ENCODE peak calls at places on chromosomes 3 and 15, in ten cellular contexts. One of them, this sample, is unnamed.

GRCh38 chr3:14663396-14663795 is 11.5 kb upstream of the C3orf20 start:
- DNase-seq in body of pancreas: no peak
- DNase-seq in epithelial cell of prostate: no peak
- DNase-seq in ovary: no peak
- DNase-seq in naive thymus-derived CD4-positive, alpha-beta T cell: no peak
- DNase-seq in A549: no peak
- DNase-seq in MM.1S: no peak
- DNase-seq in effector memory CD4-positive, alpha-beta T cell: no peak
- DNase-seq in tibial artery: no peak
- DNase-seq in psoas muscle: no peak
- DNase-seq in this sample: no peak

GRCh38 chr3:127702151-127702578 is 29.4 kb downstream of the ABTB1 start:
- DNase-seq in body of pancreas: no peak
- DNase-seq in epithelial cell of prostate: no peak
- DNase-seq in ovary: no peak
- DNase-seq in naive thymus-derived CD4-positive, alpha-beta T cell: no peak
- DNase-seq in A549: no peak
- DNase-seq in MM.1S: no peak
- DNase-seq in effector memory CD4-positive, alpha-beta T cell: no peak
- DNase-seq in tibial artery: no peak
- DNase-seq in psoas muscle: peak; percentile 78
- DNase-seq in this sample: peak; percentile 65

GRCh38 chr3:18445421-18446066 is 20.4 kb upstream of the SATB1 start:
- DNase-seq in body of pancreas: peak; percentile 32
- DNase-seq in epithelial cell of prostate: no peak
- DNase-seq in ovary: no peak
- DNase-seq in naive thymus-derived CD4-positive, alpha-beta T cell: peak; percentile 86
- DNase-seq in A549: no peak
- DNase-seq in MM.1S: no peak
- DNase-seq in effector memory CD4-positive, alpha-beta T cell: peak; percentile 62
- DNase-seq in tibial artery: no peak
- DNase-seq in psoas muscle: no peak
- DNase-seq in this sample: no peak

GRCh38 chr15:55383687-55384086 is 24.5 kb downstream of the CCPG1 start:
- DNase-seq in body of pancreas: no peak
- DNase-seq in epithelial cell of prostate: no peak
- DNase-seq in ovary: no peak
- DNase-seq in naive thymus-derived CD4-positive, alpha-beta T cell: no peak
- DNase-seq in A549: no peak
- DNase-seq in MM.1S: no peak
- DNase-seq in effector memory CD4-positive, alpha-beta T cell: no peak
- DNase-seq in tibial artery: no peak
- DNase-seq in psoas muscle: no peak
- DNase-seq in this sample: no peak

GRCh38 chr3:151101270-151101954 is 15.9 kb downstream of the MED12L start:
- DNase-seq in body of pancreas: no peak
- DNase-seq in epithelial cell of prostate: no peak
- DNase-seq in ovary: no peak
- DNase-seq in naive thymus-derived CD4-positive, alpha-beta T cell: no peak
- DNase-seq in A549: no peak
- DNase-seq in MM.1S: no peak
- DNase-seq in effector memory CD4-positive, alpha-beta T cell: no peak
- DNase-seq in tibial artery: no peak
- DNase-seq in psoas muscle: peak; percentile 17
- DNase-seq in this sample: no peak

GRCh38 chr3:198028718-198029117 is 68.7 kb downstream of the LMLN start:
- DNase-seq in body of pancreas: no peak
- DNase-seq in epithelial cell of prostate: no peak
- DNase-seq in ovary: no peak
- DNase-seq in naive thymus-derived CD4-positive, alpha-beta T cell: no peak
- DNase-seq in A549: no peak
- DNase-seq in MM.1S: no peak
- DNase-seq in effector memory CD4-positive, alpha-beta T cell: no peak
- DNase-seq in tibial artery: no peak
- DNase-seq in psoas muscle: no peak
- DNase-seq in this sample: no peak

GRCh38 chr3:197793246-197793645 is 2.2 kb downstream of the LRCH3 start:
- DNase-seq in body of pancreas: no peak
- DNase-seq in epithelial cell of prostate: peak; percentile 43
- DNase-seq in ovary: no peak
- DNase-seq in naive thymus-derived CD4-positive, alpha-beta T cell: no peak
- DNase-seq in A549: no peak
- DNase-seq in MM.1S: no peak
- DNase-seq in effector memory CD4-positive, alpha-beta T cell: no peak
- DNase-seq in tibial artery: no peak
- DNase-seq in psoas muscle: no peak
- DNase-seq in this sample: no peak

GRCh38 chr3:142595581-142595950 is 627 bp upstream of the PLS1 start:
- DNase-seq in body of pancreas: peak; percentile 56
- DNase-seq in epithelial cell of prostate: no peak
- DNase-seq in ovary: no peak
- DNase-seq in naive thymus-derived CD4-positive, alpha-beta T cell: no peak
- DNase-seq in A549: peak; percentile 58
- DNase-seq in MM.1S: no peak
- DNase-seq in effector memory CD4-positive, alpha-beta T cell: no peak
- DNase-seq in tibial artery: no peak
- DNase-seq in psoas muscle: no peak
- DNase-seq in this sample: no peak

GRCh38 chr15:88179562-88179961 is 77.0 kb downstream of the NTRK3 start:
- DNase-seq in body of pancreas: no peak
- DNase-seq in epithelial cell of prostate: no peak
- DNase-seq in ovary: no peak
- DNase-seq in naive thymus-derived CD4-positive, alpha-beta T cell: no peak
- DNase-seq in A549: no peak
- DNase-seq in MM.1S: peak; percentile 92
- DNase-seq in effector memory CD4-positive, alpha-beta T cell: no peak
- DNase-seq in tibial artery: no peak
- DNase-seq in psoas muscle: no peak
- DNase-seq in this sample: no peak

GRCh38 chr3:149437286-149437685 is 37.2 kb upstream of the TM4SF4 start:
- DNase-seq in body of pancreas: no peak
- DNase-seq in epithelial cell of prostate: no peak
- DNase-seq in ovary: no peak
- DNase-seq in naive thymus-derived CD4-positive, alpha-beta T cell: no peak
- DNase-seq in A549: no peak
- DNase-seq in MM.1S: no peak
- DNase-seq in effector memory CD4-positive, alpha-beta T cell: no peak
- DNase-seq in tibial artery: no peak
- DNase-seq in psoas muscle: no peak
- DNase-seq in this sample: no peak

GRCh38 chr3:193605876-193606275 is 12.9 kb downstream of the OPA1 start:
- DNase-seq in body of pancreas: peak; percentile 66
- DNase-seq in epithelial cell of prostate: no peak
- DNase-seq in ovary: no peak
- DNase-seq in naive thymus-derived CD4-positive, alpha-beta T cell: peak; percentile 56
- DNase-seq in A549: peak; percentile 71
- DNase-seq in MM.1S: peak; percentile 67
- DNase-seq in effector memory CD4-positive, alpha-beta T cell: no peak
- DNase-seq in tibial artery: peak; percentile 39
- DNase-seq in psoas muscle: no peak
- DNase-seq in this sample: no peak

GRCh38 chr15:29115093-29115991 is 154.3 kb downstream of the NSMCE3 start:
- DNase-seq in body of pancreas: no peak
- DNase-seq in epithelial cell of prostate: no peak
- DNase-seq in ovary: peak; percentile 33
- DNase-seq in naive thymus-derived CD4-positive, alpha-beta T cell: peak; percentile 33
- DNase-seq in A549: no peak
- DNase-seq in MM.1S: no peak
- DNase-seq in effector memory CD4-positive, alpha-beta T cell: no peak
- DNase-seq in tibial artery: no peak
- DNase-seq in psoas muscle: no peak
- DNase-seq in this sample: no peak

GRCh38 chr3:86239956-86240355 is 751.0 kb downstream of the VGLL3 start:
- DNase-seq in body of pancreas: no peak
- DNase-seq in epithelial cell of prostate: no peak
- DNase-seq in ovary: no peak
- DNase-seq in naive thymus-derived CD4-positive, alpha-beta T cell: no peak
- DNase-seq in A549: no peak
- DNase-seq in MM.1S: no peak
- DNase-seq in effector memory CD4-positive, alpha-beta T cell: no peak
- DNase-seq in tibial artery: no peak
- DNase-seq in psoas muscle: no peak
- DNase-seq in this sample: no peak

GRCh38 chr3:63912768-63913588 is 795 bp upstream of the SCAANT1 start:
- DNase-seq in body of pancreas: peak; percentile 85
- DNase-seq in epithelial cell of prostate: no peak
- DNase-seq in ovary: peak; percentile 78
- DNase-seq in naive thymus-derived CD4-positive, alpha-beta T cell: no peak
- DNase-seq in A549: peak; percentile 80
- DNase-seq in MM.1S: no peak
- DNase-seq in effector memory CD4-positive, alpha-beta T cell: peak; percentile 30
- DNase-seq in tibial artery: peak; percentile 48
- DNase-seq in psoas muscle: peak; percentile 47
- DNase-seq in this sample: peak; percentile 81

GRCh38 chr3:42061711-42062408 is 29.3 kb upstream of the TRAK1 start:
- DNase-seq in body of pancreas: peak; percentile 62
- DNase-seq in epithelial cell of prostate: peak; percentile 34
- DNase-seq in ovary: no peak
- DNase-seq in naive thymus-derived CD4-positive, alpha-beta T cell: no peak
- DNase-seq in A549: peak; percentile 85
- DNase-seq in MM.1S: no peak
- DNase-seq in effector memory CD4-positive, alpha-beta T cell: no peak
- DNase-seq in tibial artery: peak; percentile 76
- DNase-seq in psoas muscle: peak; percentile 85
- DNase-seq in this sample: peak; percentile 88

GRCh38 chr3:155805204-155805801 is 775 bp downstream of the C3orf33 start:
- DNase-seq in body of pancreas: peak; percentile 65
- DNase-seq in epithelial cell of prostate: no peak
- DNase-seq in ovary: no peak
- DNase-seq in naive thymus-derived CD4-positive, alpha-beta T cell: no peak
- DNase-seq in A549: peak; percentile 43
- DNase-seq in MM.1S: peak; percentile 27
- DNase-seq in effector memory CD4-positive, alpha-beta T cell: no peak
- DNase-seq in tibial artery: peak; percentile 33
- DNase-seq in psoas muscle: peak; percentile 45
- DNase-seq in this sample: peak; percentile 64
- H3K27ac ChIP-seq in body of pancreas: peak overlapping the region; percentile 83
- H3K27ac ChIP-seq in epithelial cell of prostate: peak overlapping the region; percentile 13
- H3K27ac ChIP-seq in ovary: peak overlapping the region; percentile 79
- H3K27ac ChIP-seq in naive thymus-derived CD4-positive, alpha-beta T cell: peak overlapping the region; percentile 79
- H3K27ac ChIP-seq in A549: peak overlapping the region; percentile 92
- H3K27ac ChIP-seq in MM.1S: no peak overlapping the region
- H3K27ac ChIP-seq in effector memory CD4-positive, alpha-beta T cell: peak overlapping the region; percentile 50
- H3K27ac ChIP-seq in tibial artery: peak overlapping the region; percentile 93
- H3K27ac ChIP-seq in psoas muscle: peak overlapping the region; percentile 84
- H3K27ac ChIP-seq in this sample: no peak overlapping the region

GRCh38 chr3:55795736-55796135 is 308.6 kb upstream of the WNT5A start:
- DNase-seq in body of pancreas: no peak
- DNase-seq in epithelial cell of prostate: peak; percentile 12
- DNase-seq in ovary: no peak
- DNase-seq in naive thymus-derived CD4-positive, alpha-beta T cell: no peak
- DNase-seq in A549: peak; percentile 9
- DNase-seq in MM.1S: no peak
- DNase-seq in effector memory CD4-positive, alpha-beta T cell: no peak
- DNase-seq in tibial artery: no peak
- DNase-seq in psoas muscle: no peak
- DNase-seq in this sample: no peak
- H3K27ac ChIP-seq in body of pancreas: no peak overlapping the region
- H3K27ac ChIP-seq in epithelial cell of prostate: no peak overlapping the region
- H3K27ac ChIP-seq in ovary: no peak overlapping the region
- H3K27ac ChIP-seq in naive thymus-derived CD4-positive, alpha-beta T cell: no peak overlapping the region
- H3K27ac ChIP-seq in A549: no peak overlapping the region
- H3K27ac ChIP-seq in MM.1S: no peak overlapping the region
- H3K27ac ChIP-seq in effector memory CD4-positive, alpha-beta T cell: no peak overlapping the region
- H3K27ac ChIP-seq in tibial artery: no peak overlapping the region
- H3K27ac ChIP-seq in psoas muscle: no peak overlapping the region
- H3K27ac ChIP-seq in this sample: no peak overlapping the region

DNA sequence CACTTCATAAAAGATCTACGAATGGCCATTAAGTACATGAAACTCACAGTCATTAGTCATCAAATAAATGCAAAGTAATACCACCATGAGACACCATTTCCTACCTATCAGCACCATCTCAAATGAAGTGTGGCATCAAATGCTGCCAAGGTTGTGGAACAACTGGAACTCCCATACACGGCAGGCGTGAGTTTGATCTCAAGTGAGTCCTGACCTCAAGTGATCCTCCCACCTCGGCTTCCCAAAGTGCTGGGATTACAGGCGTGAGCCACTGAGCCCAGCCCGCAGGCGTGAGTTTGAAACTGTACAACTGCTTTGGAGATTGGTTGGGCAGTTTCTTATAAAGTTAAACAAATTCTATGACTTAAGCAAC is 28.8 kb upstream of the HDAC11 start:
- DNase-seq in body of pancreas: peak; percentile 8
- DNase-seq in epithelial cell of prostate: peak; percentile 45
- DNase-seq in ovary: no peak
- DNase-seq in naive thymus-derived CD4-positive, alpha-beta T cell: no peak
- DNase-seq in A549: peak; percentile 45
- DNase-seq in MM.1S: peak; percentile 14
- DNase-seq in effector memory CD4-positive, alpha-beta T cell: peak; percentile 23
- DNase-seq in tibial artery: peak; percentile 28
- DNase-seq in psoas muscle: no peak
- DNase-seq in this sample: peak; percentile 24
- H3K27ac ChIP-seq in body of pancreas: peak overlapping the region; percentile 89
- H3K27ac ChIP-seq in epithelial cell of prostate: peak overlapping the region; percentile 71
- H3K27ac ChIP-seq in ovary: peak overlapping the region; percentile 68
- H3K27ac ChIP-seq in naive thymus-derived CD4-positive, alpha-beta T cell: peak overlapping the region; percentile 74
- H3K27ac ChIP-seq in A549: peak overlapping the region; percentile 72
- H3K27ac ChIP-seq in MM.1S: peak overlapping the region; percentile 98
- H3K27ac ChIP-seq in effector memory CD4-positive, alpha-beta T cell: peak overlapping the region; percentile 77
- H3K27ac ChIP-seq in tibial artery: peak overlapping the region; percentile 69
- H3K27ac ChIP-seq in psoas muscle: peak overlapping the region; percentile 75
- H3K27ac ChIP-seq in this sample: peak overlapping the region; percentile 26

GRCh38 chr3:177146646-177147045 is 50.6 kb downstream of the TBL1XR1 start:
- DNase-seq in body of pancreas: no peak
- DNase-seq in epithelial cell of prostate: no peak
- DNase-seq in ovary: no peak
- DNase-seq in naive thymus-derived CD4-positive, alpha-beta T cell: no peak
- DNase-seq in A549: no peak
- DNase-seq in MM.1S: peak; percentile 43
- DNase-seq in effector memory CD4-positive, alpha-beta T cell: no peak
- DNase-seq in tibial artery: no peak
- DNase-seq in psoas muscle: no peak
- DNase-seq in this sample: no peak

GRCh38 chr3:177154733-177155132 is 42.5 kb downstream of the TBL1XR1 start:
- DNase-seq in body of pancreas: no peak
- DNase-seq in epithelial cell of prostate: no peak
- DNase-seq in ovary: no peak
- DNase-seq in naive thymus-derived CD4-positive, alpha-beta T cell: no peak
- DNase-seq in A549: no peak
- DNase-seq in MM.1S: no peak
- DNase-seq in effector memory CD4-positive, alpha-beta T cell: no peak
- DNase-seq in tibial artery: no peak
- DNase-seq in psoas muscle: no peak
- DNase-seq in this sample: no peak

GRCh38 chr3:177150218-177150916 is 46.9 kb downstream of the TBL1XR1 start:
- DNase-seq in body of pancreas: no peak
- DNase-seq in epithelial cell of prostate: no peak
- DNase-seq in ovary: no peak
- DNase-seq in naive thymus-derived CD4-positive, alpha-beta T cell: no peak
- DNase-seq in A549: no peak
- DNase-seq in MM.1S: no peak
- DNase-seq in effector memory CD4-positive, alpha-beta T cell: no peak
- DNase-seq in tibial artery: no peak
- DNase-seq in psoas muscle: no peak
- DNase-seq in this sample: no peak

GRCh38 chr3:177147790-177148189 is 49.5 kb downstream of the TBL1XR1 start:
- DNase-seq in body of pancreas: no peak
- DNase-seq in epithelial cell of prostate: no peak
- DNase-seq in ovary: no peak
- DNase-seq in naive thymus-derived CD4-positive, alpha-beta T cell: no peak
- DNase-seq in A549: no peak
- DNase-seq in MM.1S: no peak
- DNase-seq in effector memory CD4-positive, alpha-beta T cell: no peak
- DNase-seq in tibial artery: no peak
- DNase-seq in psoas muscle: no peak
- DNase-seq in this sample: no peak

GRCh38 chr3:177150970-177151627 is 46.2 kb downstream of the TBL1XR1 start:
- DNase-seq in body of pancreas: no peak
- DNase-seq in epithelial cell of prostate: peak; percentile 40
- DNase-seq in ovary: no peak
- DNase-seq in naive thymus-derived CD4-positive, alpha-beta T cell: peak; percentile 28
- DNase-seq in A549: peak; percentile 7
- DNase-seq in MM.1S: no peak
- DNase-seq in effector memory CD4-positive, alpha-beta T cell: no peak
- DNase-seq in tibial artery: no peak
- DNase-seq in psoas muscle: no peak
- DNase-seq in this sample: no peak
- H3K27ac ChIP-seq in body of pancreas: no peak overlapping the region
- H3K27ac ChIP-seq in epithelial cell of prostate: peak overlapping the region; percentile 74
- H3K27ac ChIP-seq in ovary: no peak overlapping the region
- H3K27ac ChIP-seq in naive thymus-derived CD4-positive, alpha-beta T cell: no peak overlapping the region
- H3K27ac ChIP-seq in A549: no peak overlapping the region
- H3K27ac ChIP-seq in MM.1S: peak overlapping the region; percentile 7
- H3K27ac ChIP-seq in effector memory CD4-positive, alpha-beta T cell: no peak overlapping the region
- H3K27ac ChIP-seq in tibial artery: no peak overlapping the region
- H3K27ac ChIP-seq in psoas muscle: peak overlapping the region; percentile 9
- H3K27ac ChIP-seq in this sample: peak overlapping the region; percentile 13

This sample was measured in right cardiac atrium.